ENCODE peak calls at places on chromosomes 3 and 15, in five cellular contexts. H is GM12878, M is HepG2, O is HCT116, S is H1. I is an unnamed sample.

GRCh38 chr3:193297421-193297820 is 56.4 kb downstream of the PLAAT1 start:
- DNase-seq in M (no peak), H (no peak), O (no peak), S (no peak), I (no peak)

GRCh38 chr3:46693038-46693896 is at the start of gene ALS2CL:
- DNase-seq in O (no peak), S (peak), M (no peak), H (no peak), I (peak)

GRCh38 chr15:56765252-56765651 is 31.9 kb upstream of the ZNF280D start:
- DNase-seq in H (no peak), M (no peak), S (no peak), O (no peak), I (no peak)

GRCh38 chr3:143103633-143104032 is 15.9 kb upstream of the CHST2 start:
- DNase-seq in M (no peak), H (no peak), S (no peak), O (no peak), I (no peak)

GRCh38 chr3:134937256-134938023 is 142.4 kb downstream of the EPHB1 start:
- DNase-seq in H (no peak), M (no peak), S (peak), O (no peak), I (no peak)

GRCh38 chr3:176692172-176692923 is 504.9 kb downstream of the TBL1XR1 start:
- DNase-seq in O (no peak), S (no peak), M (no peak), H (no peak), I (no peak)

GRCh38 chr15:49082960-49083359 is 36.7 kb upstream of the SECISBP2L start:
- DNase-seq in O (no peak), S (no peak), M (no peak), H (no peak), I (no peak)

GRCh38 chr15:63797103-63797502 is 36.6 kb downstream of the HERC1 start:
- DNase-seq in H (no peak), O (no peak), M (no peak), S (no peak), I (no peak)

GRCh38 chr3:10379161-10379560 is 58.2 kb upstream of the SEC13 start:
- DNase-seq in S (no peak), O (no peak), M (no peak), H (no peak), I (no peak)

GRCh38 chr3:120177907-120178306 is 83.7 kb upstream of the GSK3B start:
- DNase-seq in S (no peak), O (no peak), H (no peak), M (peak), I (no peak)

GRCh38 chr3:196193037-196193737 is 18.0 kb downstream of the ZDHHC19 start:
- DNase-seq in O (no peak), M (no peak), H (no peak), S (no peak), I (no peak)

GRCh38 chr15:35774653-35775052 is 228.7 kb upstream of the DPH6 start:
- DNase-seq in O (no peak), H (no peak), S (no peak), M (no peak), I (no peak)

GRCh38 chr3:170154084-170154483 is 27.4 kb downstream of the PHC3 start:
- DNase-seq in M (no peak), O (no peak), H (no peak), S (no peak), I (no peak)

GRCh38 chr3:163490119-163490518 is 1588.2 kb downstream of the SI start:
- DNase-seq in S (peak), H (no peak), O (peak), M (peak), I (peak)

GRCh38 chr3:53324011-53324544 is 23.3 kb downstream of the DCP1A start:
- DNase-seq in S (no peak), M (no peak), O (no peak), H (no peak), I (no peak)

GRCh38 chr3:72997421-72997961 is 880 bp downstream of the PPP4R2 start:
- DNase-seq in O (peak), H (no peak), M (peak), S (no peak), I (no peak)

GRCh38 chr3:193827039-193827669 is 234.1 kb downstream of the OPA1 start:
- DNase-seq in H (no peak), O (no peak), M (no peak), S (no peak), I (no peak)

GRCh38 chr15:63420333-63420741 is 38.7 kb upstream of the CA12 start:
- DNase-seq in O (no peak), H (no peak), M (no peak), S (no peak), I (peak)

GRCh38 chr3:78868570-78868969 is 899.2 kb downstream of the ROBO1 start:
- DNase-seq in S (no peak), O (no peak), H (no peak), M (no peak), I (no peak)

GRCh38 chr3:33921608-33922007 is 123.2 kb downstream of the PDCD6IP start:
- DNase-seq in O (no peak), H (no peak), M (no peak), S (no peak), I (no peak)

GRCh38 chr3:66480666-66481065 is 20.2 kb downstream of the LRIG1 start:
- DNase-seq in M (peak), H (peak), O (no peak), S (no peak), I (no peak)

GRCh38 chr15:69573815-69574472 is 121.3 kb downstream of the RPLP1 start:
- DNase-seq in M (no peak), O (no peak), H (no peak), S (no peak), I (no peak)

GRCh38 chr15:52020253-52021085 is 1.4 kb downstream of the MAPK6 start:
- DNase-seq in O (no peak), M (no peak), H (no peak), S (no peak), I (no peak)

GRCh38 chr15:68429691-68430470 is 2.1 kb downstream of the ITGA11 start:
- DNase-seq in H (no peak), S (no peak), M (no peak), O (no peak), I (no peak)

GRCh38 chr3:23312866-23313265 is 109.7 kb downstream of the UBE2E2 start:
- DNase-seq in S (no peak), O (no peak), H (no peak), M (no peak), I (no peak)

GRCh38 chr15:27028836-27029482 is 58.0 kb downstream of the GABRG3 start:
- DNase-seq in M (no peak), S (no peak), O (no peak), H (no peak), I (no peak)

GRCh38 chr3:52052831-52053306 is 3.5 kb downstream of the DUSP7 start:
- DNase-seq in O (no peak), H (peak), S (peak), M (peak), I (peak)

GRCh38 chr3:197811343-197811742 is 20.3 kb downstream of the LRCH3 start:
- DNase-seq in S (no peak), M (no peak), O (no peak), H (no peak), I (no peak)

GRCh38 chr3:146747928-146748327 is 142.8 kb upstream of the PLSCR5 start:
- DNase-seq in H (no peak), O (peak), S (no peak), M (no peak), I (no peak)

GRCh38 chr3:31798840-31799239 is 182.2 kb downstream of the OSBPL10 start:
- DNase-seq in H (no peak), S (no peak), O (no peak), M (no peak), I (no peak)

GRCh38 chr15:92624401-92624991 is 31.1 kb downstream of the FAM174B start:
- DNase-seq in M (no peak), O (no peak), S (no peak), H (no peak), I (no peak)

GRCh38 chr15:100056411-100057072 is 285.2 kb downstream of the ADAMTS17 start:
- DNase-seq in S (no peak), O (no peak), M (no peak), H (no peak), I (no peak)

GRCh38 chr3:189907803-189908202 is 212.9 kb downstream of the P3H2 start:
- DNase-seq in O (no peak), H (no peak), S (no peak), M (no peak), I (no peak)

GRCh38 chr15:73685561-73685960 is 1.4 kb downstream of the CD276 start:
- DNase-seq in O (no peak), S (no peak), H (no peak), M (no peak), I (no peak)

GRCh38 chr3:80308637-80309036 is 540.8 kb upstream of the ROBO1 start:
- DNase-seq in H (no peak), S (no peak), M (no peak), O (no peak), I (no peak)

DNA sequence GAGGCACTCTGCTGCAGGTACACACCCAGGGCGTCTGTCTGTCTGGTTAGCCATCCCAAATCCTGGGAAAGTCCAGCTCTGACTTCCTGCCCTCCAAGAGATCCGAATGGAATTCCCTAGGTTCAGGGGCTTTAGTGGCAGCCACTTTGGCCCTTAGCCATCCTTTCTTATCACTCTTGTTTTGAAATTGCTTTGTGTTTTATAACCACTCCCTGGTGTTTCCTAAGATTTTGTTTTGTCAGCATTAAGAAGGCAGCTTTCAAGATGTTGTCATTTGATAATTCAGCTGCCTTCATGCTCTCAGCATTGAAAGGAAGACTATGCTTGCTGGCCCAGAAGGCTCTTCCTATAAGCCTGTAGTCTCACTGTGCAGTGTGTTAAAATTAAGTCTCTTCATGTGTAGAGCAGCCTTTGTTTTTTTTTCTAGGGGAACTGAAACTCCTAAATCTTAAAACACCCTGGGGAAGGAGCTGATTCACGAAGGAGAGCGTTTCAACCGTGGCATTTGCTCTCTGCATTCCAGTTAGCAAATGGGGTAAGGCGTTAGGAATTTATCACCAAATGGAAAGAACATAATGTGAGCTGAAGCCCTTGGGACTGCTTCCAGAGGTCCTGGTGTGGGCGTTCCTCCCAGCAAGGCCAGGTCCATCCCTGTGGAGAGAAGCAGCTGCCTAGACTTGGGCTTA is 14.2 kb upstream of the CLEC3B start:
- DNase-seq in O (no peak), M (no peak), H (no peak), S (no peak), I (no peak)
- TF ChIP-seq ZNF274 in O (no peak), M (no peak), H (no peak), S (no peak), I (no peak)

DNA sequence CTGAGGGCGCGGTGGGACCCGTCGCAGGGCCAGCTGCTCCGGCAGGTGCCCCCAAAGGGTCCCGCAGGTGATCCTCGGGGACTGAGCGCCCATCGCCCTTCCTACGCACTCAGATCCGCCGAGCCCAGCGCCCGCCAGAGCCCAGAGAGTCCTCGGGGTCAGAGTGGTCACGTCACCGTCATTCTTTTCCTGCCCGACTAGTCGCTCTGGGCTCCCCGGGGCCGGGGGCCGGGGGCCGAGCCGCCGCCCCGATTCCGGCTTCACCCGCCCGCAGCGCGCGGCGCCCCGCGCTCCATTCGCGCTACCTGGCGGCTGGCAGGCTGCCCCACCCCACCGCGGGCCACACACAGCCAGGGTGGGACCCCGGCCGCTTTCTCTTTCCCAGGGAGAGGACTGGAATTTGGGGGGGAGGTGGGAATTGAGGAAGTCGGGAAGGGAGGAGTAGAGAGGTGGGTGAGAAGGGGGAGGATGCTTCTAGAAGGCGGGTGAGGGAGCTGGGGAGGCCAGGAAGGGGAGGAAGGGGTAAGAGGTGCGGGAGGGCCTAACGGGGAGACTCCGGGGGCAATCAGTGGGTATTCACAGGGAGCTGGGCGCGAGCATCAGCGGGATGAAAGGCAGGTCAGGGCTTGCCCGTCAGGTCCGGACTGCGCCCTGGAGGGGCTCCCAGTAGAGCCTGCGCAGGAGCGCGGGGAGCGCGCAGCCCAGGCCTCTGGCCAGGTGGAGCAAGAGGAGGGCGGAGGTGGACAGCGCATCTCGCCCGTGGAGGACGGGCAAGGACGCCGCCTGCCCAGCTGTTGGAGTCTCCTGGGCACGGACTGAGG is 36.0 kb upstream of the EPHB3 start:
- DNase-seq in S (peak), H (no peak), M (no peak), O (no peak), I (no peak)
- H3K27ac ChIP-seq in S (peak), H (no peak), M (no peak), O (no peak), I (no peak)

DNA sequence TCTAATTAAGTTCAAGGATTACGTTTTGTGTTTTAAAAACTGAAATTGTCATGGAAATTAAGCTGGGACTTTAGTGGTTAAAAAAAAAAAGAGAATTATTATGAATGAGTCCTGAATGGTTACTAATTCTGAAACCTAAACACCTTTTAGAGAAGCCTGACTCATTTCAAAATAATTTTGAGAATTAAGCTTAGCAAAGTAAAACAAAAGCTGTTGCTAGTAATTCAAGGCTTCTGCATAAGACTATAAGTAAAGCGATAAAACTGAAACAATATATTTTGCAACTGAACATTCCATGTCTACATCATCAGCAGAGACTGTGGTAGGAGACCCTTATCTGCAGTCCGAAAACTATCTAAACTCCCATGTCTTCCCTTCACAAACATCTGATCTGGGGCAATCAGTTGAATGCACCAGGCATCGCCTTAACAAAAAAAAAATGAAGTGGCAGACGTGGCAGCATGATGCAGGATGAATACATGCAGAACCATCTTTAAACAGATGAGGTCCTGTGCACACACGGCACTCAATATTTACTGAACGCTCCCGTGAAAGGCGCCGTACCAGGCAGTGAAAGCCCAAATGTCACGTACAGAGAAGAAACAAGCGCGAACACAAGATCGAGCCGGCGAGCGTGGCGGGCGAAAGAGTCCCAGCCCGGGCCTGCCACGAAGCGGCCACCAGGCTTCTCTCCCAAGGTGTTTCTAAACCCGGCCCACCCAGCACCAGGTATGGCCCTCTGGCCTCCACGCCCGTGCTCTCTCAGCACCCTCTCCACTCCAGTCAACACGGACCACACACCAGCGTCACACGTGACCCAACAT is 63.1 kb downstream of the CHSY1 start:
- DNase-seq in M (no peak), S (no peak), O (no peak), H (peak), I (no peak)
- TF ChIP-seq ZNF274 in M (no peak), S (no peak), O (no peak), H (no peak), I (no peak)

GRCh38 chr3:172522871-172523818 is at the start of gene TNFSF10:
- DNase-seq in H (peak), S (peak), M (peak), O (no peak), I (peak)
- H3K27ac ChIP-seq in H (peak), S (no peak), M (peak), O (no peak), I (peak)

GRCh38 chr3:188546835-188547670 is 393.1 kb downstream of the LPP start:
- DNase-seq in O (no peak), M (peak), S (no peak), H (no peak), I (no peak)
- TF ChIP-seq ZNF274 in O (no peak), M (no peak), S (no peak), H (no peak), I (no peak)

GRCh38 chr3:103613738-103614137 is 1178.9 kb downstream of the ZPLD1 start:
- DNase-seq in M (no peak), H (no peak), S (no peak), O (no peak), I (no peak)
- H3K27ac ChIP-seq in M (no peak), H (no peak), S (no peak), O (no peak), I (no peak)

GRCh38 chr15:55389276-55389631 is 18.9 kb downstream of the CCPG1 start:
- DNase-seq in O (no peak), S (no peak), H (no peak), M (no peak), I (no peak)
- TF ChIP-seq ZNF274 in O (no peak), S (no peak), H (no peak), M (no peak), I (no peak)

DNA sequence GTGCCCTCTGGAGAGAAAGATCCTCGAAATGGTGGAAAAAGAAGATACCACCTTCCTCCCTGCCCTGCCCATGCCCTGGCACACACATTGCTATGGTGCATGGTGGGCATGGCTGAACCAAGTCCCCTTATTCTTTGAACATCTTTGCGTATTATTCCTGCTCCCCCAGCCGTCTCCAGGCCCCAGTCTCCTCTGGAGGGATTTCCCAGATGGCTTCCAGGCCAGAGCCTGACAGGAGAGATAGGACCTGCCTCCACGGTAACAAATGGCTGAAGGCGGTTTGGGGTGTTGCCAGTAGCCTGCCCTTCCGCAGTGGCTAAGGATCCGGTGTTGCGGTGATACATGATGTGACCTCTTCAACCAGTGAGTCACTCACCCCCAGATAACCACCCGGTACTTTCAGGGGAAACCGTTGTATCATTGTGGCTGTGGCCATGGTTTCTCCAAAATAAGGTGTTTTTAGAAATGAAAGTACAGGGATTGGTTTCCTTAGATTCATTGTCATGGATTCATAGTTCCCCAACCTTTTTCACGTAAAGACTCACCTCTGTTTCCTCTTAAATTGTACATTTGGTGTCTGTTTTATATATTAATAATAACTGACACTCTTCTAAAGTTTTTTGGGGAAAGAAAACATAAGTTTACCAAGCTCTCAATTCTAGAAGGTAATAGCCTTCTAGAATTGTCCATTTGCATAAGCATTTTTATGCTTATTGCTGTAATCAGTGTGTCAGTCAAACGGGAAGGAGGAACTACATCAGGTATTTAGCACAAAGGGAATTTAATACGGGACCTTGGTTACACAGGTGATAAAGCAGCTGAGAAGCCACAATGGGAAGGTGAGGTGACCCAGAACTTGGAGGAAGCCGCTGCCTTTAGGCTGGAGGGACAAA is 25.9 kb downstream of the SMAD3 start:
- DNase-seq in O (peak), S (no peak), H (peak), M (no peak), I (peak)
- H3K27ac ChIP-seq in O (peak), S (no peak), H (peak), M (no peak), I (peak)

DNA sequence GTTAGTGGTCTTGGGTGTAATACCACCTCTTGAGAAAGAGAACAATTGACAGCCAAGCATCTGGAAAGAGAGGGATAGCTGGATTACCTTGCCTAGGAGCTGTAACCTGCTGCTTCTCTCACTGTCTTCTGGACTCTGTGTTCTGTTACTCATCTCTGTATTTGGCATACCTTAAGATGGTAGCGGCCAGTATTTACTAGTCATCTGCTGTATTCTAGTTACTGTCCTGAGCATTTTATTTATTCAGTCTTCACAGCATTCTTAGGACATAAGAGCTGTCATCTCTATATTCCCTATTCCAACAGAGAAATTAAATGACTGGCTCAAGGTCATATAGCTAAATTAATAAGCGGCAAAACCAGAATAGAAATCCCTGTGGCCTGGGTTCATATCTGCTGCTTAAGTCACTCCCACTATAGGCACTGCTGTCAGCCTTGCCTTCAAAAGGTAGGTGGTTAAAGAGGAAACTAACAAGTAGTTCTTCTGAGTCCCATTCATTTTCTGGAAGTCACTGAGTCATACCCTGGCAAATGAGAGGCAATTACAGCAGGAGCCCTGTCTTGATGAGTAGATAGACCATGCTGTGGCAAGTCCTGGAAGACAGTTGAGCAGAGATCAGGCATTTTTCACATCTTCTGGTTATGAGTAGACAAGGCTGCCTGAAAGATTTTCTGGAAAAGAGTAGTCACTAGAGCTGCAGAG is 68.2 kb downstream of the RAB7A start:
- DNase-seq in S (no peak), O (peak), H (no peak), M (no peak), I (no peak)
- TF ChIP-seq ZNF274 in S (no peak), O (no peak), H (no peak), M (no peak), I (no peak)

I was measured in K562.